ENCODE peak calls at places on chromosomes 1 and 21, in four cellular contexts. H is HL-60, V is tibial artery, J is mesothelial cell of epicardium. A is an unnamed sample.

GRCh38 chr1:225767591-225768540 is 9.8 kb upstream of the SRP9 start:
- DNase-seq in V (peak), J (no peak), H (no peak), A (no peak)

GRCh38 chr21:25369524-25370300 is 237.6 kb downstream of the MRPL39 start:
- DNase-seq in V (no peak), J (no peak), H (no peak), A (no peak)

GRCh38 chr1:245457562-245457961 is 302.8 kb downstream of the KIF26B start:
- DNase-seq in H (no peak), V (no peak), J (no peak), A (no peak)

GRCh38 chr1:21594935-21595897 is 73.9 kb downstream of the RAP1GAP start:
- DNase-seq in J (no peak), V (peak), H (peak), A (no peak)

GRCh38 chr1:19309123-19309813 is 2.7 kb downstream of the AKR7A2 start:
- DNase-seq in V (no peak), H (no peak), J (no peak), A (no peak)

GRCh38 chr1:81549588-81550127 is 251.1 kb upstream of the ADGRL2 start:
- DNase-seq in V (no peak), H (no peak), J (no peak), A (no peak)

GRCh38 chr1:21673277-21673780 is 4.2 kb upstream of the RAP1GAP start:
- DNase-seq in H (peak), V (peak), J (no peak), A (no peak)

GRCh38 chr1:89802841-89803240 is 18.0 kb upstream of the LRRC8D start:
- DNase-seq in H (no peak), V (no peak), J (no peak), A (no peak)

GRCh38 chr1:209808059-209808494 is 2.1 kb upstream of the IRF6 start:
- DNase-seq in H (peak), J (no peak), V (no peak), A (no peak)

DNA sequence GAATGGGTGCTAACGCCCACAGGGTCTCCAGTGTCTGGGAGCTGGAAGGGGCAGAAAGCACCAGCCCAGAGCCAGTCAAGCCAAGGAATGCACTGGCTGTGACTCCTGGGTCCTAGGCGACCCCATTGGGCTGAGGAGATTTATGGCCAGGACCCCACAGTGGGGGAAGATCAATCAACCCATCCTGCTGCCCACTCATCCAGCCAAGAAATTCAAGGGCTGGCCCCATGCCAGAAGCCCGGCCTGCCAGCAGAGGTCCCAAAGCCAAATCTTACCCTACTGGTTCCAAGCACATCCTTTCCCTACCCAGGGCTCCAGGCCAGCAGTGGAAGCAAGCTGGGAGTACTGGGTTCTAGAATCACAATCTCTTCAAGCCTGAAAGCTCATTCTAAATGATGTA is 6.8 kb upstream of the PDZK1IP1 start:
- DNase-seq in V (no peak), J (no peak), H (no peak), A (no peak)
- TF ChIP-seq CTCF in V (no peak), J (no peak), H (no peak), A (no peak)

GRCh38 chr1:147225193-147225730 is at the start of gene FMO5:
- DNase-seq in V (peak), H (peak), J (no peak), A (no peak)
- TF ChIP-seq CTCF in V (peak), H (no peak), J (no peak), A (peak)

GRCh38 chr1:26582836-26583460 is 53.4 kb downstream of the RPS6KA1 start:
- DNase-seq in H (peak), V (peak), J (no peak), A (no peak)

GRCh38 chr1:26581287-26581651 is 51.7 kb downstream of the RPS6KA1 start:
- DNase-seq in J (no peak), H (peak), V (no peak), A (no peak)

GRCh38 chr1:26584022-26584485 is 54.5 kb downstream of the RPS6KA1 start:
- DNase-seq in J (no peak), H (peak), V (no peak), A (no peak)

GRCh38 chr1:26580116-26580515 is 50.6 kb downstream of the RPS6KA1 start:
- DNase-seq in J (no peak), V (no peak), H (no peak), A (no peak)

GRCh38 chr1:26582053-26582835 is 52.7 kb downstream of the RPS6KA1 start:
- DNase-seq in J (no peak), H (no peak), V (no peak), A (no peak)
- TF ChIP-seq CTCF in J (no peak), H (no peak), V (no peak), A (no peak)

DNA sequence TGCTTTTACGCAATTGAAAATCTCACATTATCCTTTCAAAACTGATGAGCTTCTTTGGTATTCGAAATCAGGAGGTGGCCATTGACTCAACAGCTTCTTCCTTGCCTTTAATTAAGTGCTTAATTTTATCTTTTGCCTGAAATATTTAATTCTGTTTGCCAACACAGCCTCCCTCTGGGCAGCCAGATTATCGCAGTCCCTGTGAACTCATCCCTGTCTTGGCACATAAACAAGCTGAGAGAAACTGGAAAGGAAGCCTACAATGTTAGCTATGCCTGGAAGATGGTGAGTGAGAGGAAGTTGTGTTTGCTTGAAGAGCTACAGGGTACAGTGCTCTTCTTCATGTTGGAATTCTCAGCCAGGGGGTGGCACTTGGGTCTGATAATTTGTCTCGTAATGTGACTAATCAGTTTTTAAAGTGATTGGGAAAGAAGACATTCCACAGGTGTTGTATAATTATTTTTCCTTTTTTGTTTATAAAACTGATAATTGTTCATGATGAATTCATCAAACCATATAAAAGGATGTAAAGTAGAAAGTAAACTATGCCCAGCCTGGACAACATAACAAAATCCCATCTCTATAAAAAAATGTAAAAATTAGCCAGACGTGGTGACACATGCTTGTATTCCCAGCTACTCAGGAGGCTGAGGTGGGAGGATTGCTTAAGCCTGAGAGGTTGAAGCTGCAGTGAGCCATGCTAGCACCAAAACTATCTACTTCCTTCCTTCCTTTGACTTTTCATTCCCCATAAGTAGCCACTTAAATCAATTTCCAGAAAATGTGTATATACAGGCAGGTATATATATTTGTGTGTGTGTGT is 90.1 kb upstream of the RAVER2 start:
- DNase-seq in H (no peak), V (no peak), J (no peak), A (no peak)
- TF ChIP-seq CTCF in H (no peak), V (no peak), J (no peak), A (no peak)

GRCh38 chr1:207995576-207995975 is 84.7 kb upstream of the CD34 start:
- DNase-seq in H (no peak), V (no peak), J (no peak), A (no peak)

GRCh38 chr1:207996632-207997031 is 85.7 kb upstream of the CD34 start:
- DNase-seq in J (no peak), H (peak), V (no peak), A (no peak)

GRCh38 chr1:207990455-207990854 is 79.5 kb upstream of the CD34 start:
- DNase-seq in H (no peak), V (no peak), J (no peak), A (no peak)

GRCh38 chr1:207991331-207991914 is 80.5 kb upstream of the CD34 start:
- DNase-seq in V (no peak), J (no peak), H (no peak), A (no peak)

GRCh38 chr1:207993477-207994445 is 82.8 kb upstream of the CD34 start:
- DNase-seq in J (no peak), V (no peak), H (no peak), A (no peak)
- TF ChIP-seq CTCF in J (no peak), V (no peak), H (no peak), A (no peak)

GRCh38 chr1:46691997-46692790 is 20.5 kb downstream of the TEX38 start:
- DNase-seq in J (no peak), H (no peak), V (no peak), A (no peak)
- TF ChIP-seq CTCF in J (peak), H (no peak), V (no peak), A (no peak)

A was measured in esophagus squamous epithelium.